ENCODE peak calls at places on chromosomes 5 and 9, in five cellular contexts. W is natural killer cell; G is CD8-positive, alpha-beta T cell; B is stimulated activated CD8-positive, alpha-beta memory T cell treated with anti-CD3 and anti-CD28 coated beads, Interleukin-4, amount 100 ng/mL, for 24 hours; Z is uterus. R is an unnamed sample.

GRCh38 chr9:89375181-89375760 is 57.0 kb downstream of the SECISBP2 start:
- DNase-seq in Z (no peak), B (no peak), W (no peak), G (no peak), R (no peak)

GRCh38 chr5:159908201-159908940 is 7.9 kb upstream of the ADRA1B start:
- DNase-seq in G (no peak), B (no peak), W (no peak), Z (no peak), R (no peak)

GRCh38 chr9:129305246-129305645 is 127.2 kb upstream of the IER5L start:
- DNase-seq in B (no peak), G (no peak), W (peak), Z (no peak), R (no peak)

GRCh38 chr5:154136141-154136540 is 54.4 kb upstream of the GALNT10 start:
- DNase-seq in Z (no peak), G (no peak), B (no peak), W (no peak), R (no peak)

GRCh38 chr5:151237685-151238084 is 13.8 kb upstream of the CCDC69 start:
- DNase-seq in W (no peak), Z (no peak), G (no peak), B (no peak), R (no peak)

GRCh38 chr5:62263401-62263800 is 42.6 kb upstream of the KIF2A start:
- DNase-seq in W (no peak), Z (no peak), G (no peak), B (no peak), R (no peak)

GRCh38 chr5:144203750-144204596 is 33.3 kb downstream of the KCTD16 start:
- DNase-seq in W (no peak), B (peak), Z (peak), G (no peak), R (peak)

GRCh38 chr9:109019420-109019819 is 6.1 kb upstream of the CTNNAL1 start:
- DNase-seq in W (no peak), G (no peak), Z (no peak), B (no peak), R (no peak)

GRCh38 chr9:83538172-83538889 is at the start of gene FRMD3:
- DNase-seq in Z (peak), B (no peak), G (no peak), W (no peak), R (peak)

GRCh38 chr5:34061993-34062392 is 19.0 kb upstream of the C1QTNF3 start:
- DNase-seq in Z (no peak), G (no peak), B (no peak), W (no peak), R (no peak)

GRCh38 chr9:37984278-37984671 is 80.3 kb upstream of the SLC25A51 start:
- DNase-seq in Z (no peak), G (no peak), B (no peak), W (no peak), R (no peak)

GRCh38 chr5:181242031-181242451 is 1.7 kb downstream of the RACK1 start:
- DNase-seq in B (no peak), G (no peak), Z (no peak), W (no peak), R (no peak)

GRCh38 chr9:121771851-121772599 is 120.6 kb downstream of the DAB2IP start:
- DNase-seq in Z (peak), G (no peak), B (no peak), W (no peak), R (no peak)

GRCh38 chr5:59746261-59746765 is 147.2 kb downstream of the PDE4D start:
- DNase-seq in W (no peak), B (no peak), Z (no peak), G (no peak), R (no peak)

GRCh38 chr5:83564069-83564749 is 92.7 kb downstream of the VCAN start:
- DNase-seq in W (no peak), B (no peak), Z (no peak), G (no peak), R (no peak)

GRCh38 chr5:78287833-78288232 is 6.7 kb downstream of the AP3B1 start:
- DNase-seq in Z (no peak), G (no peak), B (no peak), W (no peak), R (no peak)

GRCh38 chr9:87599901-87600610 is 102.4 kb downstream of the DAPK1 start:
- DNase-seq in W (no peak), G (no peak), Z (peak), B (no peak), R (no peak)

GRCh38 chr5:135493406-135494180 is 41.4 kb upstream of the TIFAB start:
- DNase-seq in W (peak), B (no peak), G (no peak), Z (no peak), R (no peak)

GRCh38 chr5:91293131-91293530 is 90.0 kb downstream of the ARRDC3 start:
- DNase-seq in B (no peak), Z (no peak), W (no peak), G (no peak), R (no peak)